ENCODE peak calls at places on chromosomes 13 and 19, in ten cellular contexts. One of them, this sample, is unnamed.

GRCh38 chr19:5155586-5156210 is 184.9 kb downstream of the PTPRS start:
- DNase-seq in foreskin fibroblast: no peak
- DNase-seq in brain microvascular endothelial cell: no peak
- DNase-seq in RWPE1: no peak
- DNase-seq in activated T-helper 1 cell treated with Interleukin-2 at 50 U/mL for 16 hours: no peak
- DNase-seq in dorsolateral prefrontal cortex: peak
- DNase-seq in BJ: no peak
- DNase-seq in cardiac muscle cell: no peak
- DNase-seq in GM04503: no peak
- DNase-seq in SW 1271: no peak
- DNase-seq in this sample: no peak

GRCh38 chr19:43452517-43453045 is 12.8 kb downstream of the LYPD3 start:
- DNase-seq in foreskin fibroblast: no peak
- DNase-seq in brain microvascular endothelial cell: no peak
- DNase-seq in RWPE1: peak
- DNase-seq in activated T-helper 1 cell treated with Interleukin-2 at 50 U/mL for 16 hours: no peak
- DNase-seq in dorsolateral prefrontal cortex: no peak
- DNase-seq in BJ: no peak
- DNase-seq in cardiac muscle cell: no peak
- DNase-seq in GM04503: no peak
- DNase-seq in SW 1271: no peak
- DNase-seq in this sample: no peak

GRCh38 chr13:97502192-97502591 is 68.2 kb downstream of the RAP2A start:
- DNase-seq in foreskin fibroblast: no peak
- DNase-seq in brain microvascular endothelial cell: no peak
- DNase-seq in RWPE1: no peak
- DNase-seq in activated T-helper 1 cell treated with Interleukin-2 at 50 U/mL for 16 hours: no peak
- DNase-seq in dorsolateral prefrontal cortex: no peak
- DNase-seq in BJ: no peak
- DNase-seq in cardiac muscle cell: peak
- DNase-seq in GM04503: no peak
- DNase-seq in SW 1271: no peak
- DNase-seq in this sample: no peak

GRCh38 chr13:59112375-59112774 is 1051.4 kb downstream of the DIAPH3 start:
- DNase-seq in foreskin fibroblast: peak
- DNase-seq in brain microvascular endothelial cell: peak
- DNase-seq in RWPE1: peak
- DNase-seq in activated T-helper 1 cell treated with Interleukin-2 at 50 U/mL for 16 hours: no peak
- DNase-seq in dorsolateral prefrontal cortex: no peak
- DNase-seq in BJ: peak
- DNase-seq in cardiac muscle cell: peak
- DNase-seq in GM04503: no peak
- DNase-seq in SW 1271: no peak
- DNase-seq in this sample: no peak

GRCh38 chr19:39502640-39503417 is 4.1 kb downstream of the DLL3 start:
- DNase-seq in foreskin fibroblast: peak
- DNase-seq in brain microvascular endothelial cell: no peak
- DNase-seq in RWPE1: peak
- DNase-seq in activated T-helper 1 cell treated with Interleukin-2 at 50 U/mL for 16 hours: peak
- DNase-seq in dorsolateral prefrontal cortex: peak
- DNase-seq in BJ: no peak
- DNase-seq in cardiac muscle cell: peak
- DNase-seq in GM04503: no peak
- DNase-seq in SW 1271: peak
- DNase-seq in this sample: peak

GRCh38 chr13:97364031-97364430 is 69.9 kb upstream of the RAP2A start:
- DNase-seq in foreskin fibroblast: no peak
- DNase-seq in brain microvascular endothelial cell: no peak
- DNase-seq in RWPE1: no peak
- DNase-seq in activated T-helper 1 cell treated with Interleukin-2 at 50 U/mL for 16 hours: no peak
- DNase-seq in dorsolateral prefrontal cortex: no peak
- DNase-seq in BJ: no peak
- DNase-seq in cardiac muscle cell: no peak
- DNase-seq in GM04503: no peak
- DNase-seq in SW 1271: no peak
- DNase-seq in this sample: no peak

GRCh38 chr19:10036601-10037071 is 23.4 kb downstream of the RDH8 start:
- DNase-seq in foreskin fibroblast: peak
- DNase-seq in brain microvascular endothelial cell: no peak
- DNase-seq in RWPE1: no peak
- DNase-seq in activated T-helper 1 cell treated with Interleukin-2 at 50 U/mL for 16 hours: no peak
- DNase-seq in dorsolateral prefrontal cortex: no peak
- DNase-seq in BJ: no peak
- DNase-seq in cardiac muscle cell: peak
- DNase-seq in GM04503: no peak
- DNase-seq in SW 1271: no peak
- DNase-seq in this sample: no peak

GRCh38 chr13:63972328-63972727 is 2556.7 kb upstream of the PCDH20 start:
- DNase-seq in foreskin fibroblast: no peak
- DNase-seq in brain microvascular endothelial cell: no peak
- DNase-seq in RWPE1: no peak
- DNase-seq in activated T-helper 1 cell treated with Interleukin-2 at 50 U/mL for 16 hours: no peak
- DNase-seq in dorsolateral prefrontal cortex: no peak
- DNase-seq in BJ: no peak
- DNase-seq in cardiac muscle cell: no peak
- DNase-seq in GM04503: no peak
- DNase-seq in SW 1271: no peak
- DNase-seq in this sample: no peak

GRCh38 chr13:61170791-61171330 is 244.8 kb downstream of the PCDH20 start:
- DNase-seq in foreskin fibroblast: no peak
- DNase-seq in brain microvascular endothelial cell: no peak
- DNase-seq in RWPE1: no peak
- DNase-seq in activated T-helper 1 cell treated with Interleukin-2 at 50 U/mL for 16 hours: no peak
- DNase-seq in dorsolateral prefrontal cortex: peak
- DNase-seq in BJ: no peak
- DNase-seq in cardiac muscle cell: no peak
- DNase-seq in GM04503: no peak
- DNase-seq in SW 1271: no peak
- DNase-seq in this sample: no peak

GRCh38 chr13:87311165-87311564 is 360.0 kb upstream of the SLITRK5 start:
- DNase-seq in foreskin fibroblast: no peak
- DNase-seq in brain microvascular endothelial cell: no peak
- DNase-seq in RWPE1: no peak
- DNase-seq in activated T-helper 1 cell treated with Interleukin-2 at 50 U/mL for 16 hours: no peak
- DNase-seq in dorsolateral prefrontal cortex: no peak
- DNase-seq in BJ: no peak
- DNase-seq in cardiac muscle cell: no peak
- DNase-seq in GM04503: no peak
- DNase-seq in SW 1271: no peak
- DNase-seq in this sample: no peak

GRCh38 chr13:27117158-27117557 is 54.5 kb downstream of the USP12 start:
- DNase-seq in foreskin fibroblast: no peak
- DNase-seq in brain microvascular endothelial cell: no peak
- DNase-seq in RWPE1: no peak
- DNase-seq in activated T-helper 1 cell treated with Interleukin-2 at 50 U/mL for 16 hours: no peak
- DNase-seq in dorsolateral prefrontal cortex: no peak
- DNase-seq in BJ: no peak
- DNase-seq in cardiac muscle cell: no peak
- DNase-seq in GM04503: no peak
- DNase-seq in SW 1271: no peak
- DNase-seq in this sample: no peak

GRCh38 chr13:105655046-105655445 is 880.4 kb downstream of the EFNB2 start:
- DNase-seq in foreskin fibroblast: peak
- DNase-seq in brain microvascular endothelial cell: peak
- DNase-seq in RWPE1: peak
- DNase-seq in activated T-helper 1 cell treated with Interleukin-2 at 50 U/mL for 16 hours: no peak
- DNase-seq in dorsolateral prefrontal cortex: no peak
- DNase-seq in BJ: no peak
- DNase-seq in cardiac muscle cell: peak
- DNase-seq in GM04503: peak
- DNase-seq in SW 1271: no peak
- DNase-seq in this sample: no peak

GRCh38 chr19:38728752-38729541 is 15.3 kb downstream of the CAPN12 start:
- DNase-seq in foreskin fibroblast: no peak
- DNase-seq in brain microvascular endothelial cell: no peak
- DNase-seq in RWPE1: no peak
- DNase-seq in activated T-helper 1 cell treated with Interleukin-2 at 50 U/mL for 16 hours: no peak
- DNase-seq in dorsolateral prefrontal cortex: no peak
- DNase-seq in BJ: no peak
- DNase-seq in cardiac muscle cell: no peak
- DNase-seq in GM04503: no peak
- DNase-seq in SW 1271: no peak
- DNase-seq in this sample: no peak

GRCh38 chr19:49447485-49448431 is 3.9 kb downstream of the PIH1D1 start:
- DNase-seq in foreskin fibroblast: peak
- DNase-seq in brain microvascular endothelial cell: no peak
- DNase-seq in RWPE1: no peak
- DNase-seq in activated T-helper 1 cell treated with Interleukin-2 at 50 U/mL for 16 hours: no peak
- DNase-seq in dorsolateral prefrontal cortex: no peak
- DNase-seq in BJ: no peak
- DNase-seq in cardiac muscle cell: peak
- DNase-seq in GM04503: no peak
- DNase-seq in SW 1271: peak
- DNase-seq in this sample: no peak

GRCh38 chr13:93652942-93653341 is 426.3 kb downstream of the GPC6 start:
- DNase-seq in foreskin fibroblast: no peak
- DNase-seq in brain microvascular endothelial cell: no peak
- DNase-seq in RWPE1: no peak
- DNase-seq in activated T-helper 1 cell treated with Interleukin-2 at 50 U/mL for 16 hours: no peak
- DNase-seq in dorsolateral prefrontal cortex: no peak
- DNase-seq in BJ: no peak
- DNase-seq in cardiac muscle cell: no peak
- DNase-seq in GM04503: no peak
- DNase-seq in SW 1271: no peak
- DNase-seq in this sample: no peak

GRCh38 chr19:11089254-11090013 is at the start of gene LDLR:
- DNase-seq in foreskin fibroblast: peak
- DNase-seq in brain microvascular endothelial cell: peak
- DNase-seq in RWPE1: peak
- DNase-seq in activated T-helper 1 cell treated with Interleukin-2 at 50 U/mL for 16 hours: peak
- DNase-seq in dorsolateral prefrontal cortex: peak
- DNase-seq in BJ: peak
- DNase-seq in cardiac muscle cell: peak
- DNase-seq in GM04503: peak
- DNase-seq in SW 1271: peak
- DNase-seq in this sample: peak

GRCh38 chr13:24618219-24618955 is 61.8 kb upstream of the ATP12A start:
- DNase-seq in foreskin fibroblast: no peak
- DNase-seq in brain microvascular endothelial cell: no peak
- DNase-seq in RWPE1: no peak
- DNase-seq in activated T-helper 1 cell treated with Interleukin-2 at 50 U/mL for 16 hours: peak
- DNase-seq in dorsolateral prefrontal cortex: no peak
- DNase-seq in BJ: no peak
- DNase-seq in cardiac muscle cell: no peak
- DNase-seq in GM04503: no peak
- DNase-seq in SW 1271: no peak
- DNase-seq in this sample: no peak

GRCh38 chr19:22332924-22333323 is 46.7 kb downstream of the ZNF729 start:
- DNase-seq in foreskin fibroblast: no peak
- DNase-seq in brain microvascular endothelial cell: peak
- DNase-seq in RWPE1: no peak
- DNase-seq in activated T-helper 1 cell treated with Interleukin-2 at 50 U/mL for 16 hours: no peak
- DNase-seq in dorsolateral prefrontal cortex: no peak
- DNase-seq in BJ: no peak
- DNase-seq in cardiac muscle cell: no peak
- DNase-seq in GM04503: no peak
- DNase-seq in SW 1271: peak
- DNase-seq in this sample: no peak

GRCh38 chr19:9991425-9992191 is 18.7 kb downstream of the COL5A3 start:
- DNase-seq in foreskin fibroblast: no peak
- DNase-seq in brain microvascular endothelial cell: no peak
- DNase-seq in RWPE1: no peak
- DNase-seq in activated T-helper 1 cell treated with Interleukin-2 at 50 U/mL for 16 hours: no peak
- DNase-seq in dorsolateral prefrontal cortex: no peak
- DNase-seq in BJ: no peak
- DNase-seq in cardiac muscle cell: no peak
- DNase-seq in GM04503: no peak
- DNase-seq in SW 1271: no peak
- DNase-seq in this sample: no peak

GRCh38 chr13:77521595-77522367 is 13.7 kb upstream of the SCEL start:
- DNase-seq in foreskin fibroblast: peak
- DNase-seq in brain microvascular endothelial cell: no peak
- DNase-seq in RWPE1: peak
- DNase-seq in activated T-helper 1 cell treated with Interleukin-2 at 50 U/mL for 16 hours: no peak
- DNase-seq in dorsolateral prefrontal cortex: no peak
- DNase-seq in BJ: no peak
- DNase-seq in cardiac muscle cell: peak
- DNase-seq in GM04503: no peak
- DNase-seq in SW 1271: peak
- DNase-seq in this sample: no peak

GRCh38 chr19:57324992-57325391 is 4.7 kb downstream of the ZNF543 start:
- DNase-seq in foreskin fibroblast: no peak
- DNase-seq in brain microvascular endothelial cell: no peak
- DNase-seq in RWPE1: no peak
- DNase-seq in activated T-helper 1 cell treated with Interleukin-2 at 50 U/mL for 16 hours: no peak
- DNase-seq in dorsolateral prefrontal cortex: no peak
- DNase-seq in BJ: no peak
- DNase-seq in cardiac muscle cell: no peak
- DNase-seq in GM04503: no peak
- DNase-seq in SW 1271: no peak
- DNase-seq in this sample: no peak

GRCh38 chr13:50682966-50683365 is 160.5 kb downstream of the DLEU7 start:
- DNase-seq in foreskin fibroblast: no peak
- DNase-seq in brain microvascular endothelial cell: no peak
- DNase-seq in RWPE1: no peak
- DNase-seq in activated T-helper 1 cell treated with Interleukin-2 at 50 U/mL for 16 hours: no peak
- DNase-seq in dorsolateral prefrontal cortex: no peak
- DNase-seq in BJ: no peak
- DNase-seq in cardiac muscle cell: no peak
- DNase-seq in GM04503: no peak
- DNase-seq in SW 1271: no peak
- DNase-seq in this sample: no peak

GRCh38 chr13:100511422-100511821 is 77.2 kb downstream of the GGACT start:
- DNase-seq in foreskin fibroblast: no peak
- DNase-seq in brain microvascular endothelial cell: no peak
- DNase-seq in RWPE1: no peak
- DNase-seq in activated T-helper 1 cell treated with Interleukin-2 at 50 U/mL for 16 hours: no peak
- DNase-seq in dorsolateral prefrontal cortex: no peak
- DNase-seq in BJ: no peak
- DNase-seq in cardiac muscle cell: no peak
- DNase-seq in GM04503: no peak
- DNase-seq in SW 1271: no peak
- DNase-seq in this sample: no peak